ENCODE peak calls at places on chromosomes 13 and 19, in ten cellular contexts. One of them, this sample, is unnamed.

GRCh38 chr13:50731400-50731799 is 112.1 kb downstream of the DLEU7 start:
- DNase-seq in heart right ventricle: peak
- DNase-seq in GM04504: peak
- DNase-seq in M059J: peak
- DNase-seq in NCI-H510A: no peak
- DNase-seq in stimulated activated CD4-positive, alpha-beta T cell treated with anti-CD3 and anti-CD28 coated beads, Interleukin-2, amount 100 ng/mL, for 48 hours: no peak
- DNase-seq in GM04503: peak
- DNase-seq in Caco-2: no peak
- DNase-seq in NCI-H1105: peak
- DNase-seq in effector memory CD4-positive, alpha-beta T cell: no peak
- DNase-seq in this sample: no peak

GRCh38 chr19:9144920-9145319 is 4.7 kb downstream of the ZNF317 start:
- DNase-seq in NCI-H510A: no peak
- DNase-seq in heart right ventricle: no peak
- DNase-seq in NCI-H1105: no peak
- DNase-seq in GM04504: no peak
- DNase-seq in stimulated activated CD4-positive, alpha-beta T cell treated with anti-CD3 and anti-CD28 coated beads, Interleukin-2, amount 100 ng/mL, for 48 hours: no peak
- DNase-seq in M059J: peak
- DNase-seq in Caco-2: no peak
- DNase-seq in GM04503: no peak
- DNase-seq in effector memory CD4-positive, alpha-beta T cell: no peak
- DNase-seq in this sample: no peak

GRCh38 chr13:21060063-21060826 is 1.1 kb downstream of the LATS2 start:
- DNase-seq in NCI-H1105: no peak
- DNase-seq in effector memory CD4-positive, alpha-beta T cell: no peak
- DNase-seq in M059J: peak
- DNase-seq in GM04503: no peak
- DNase-seq in NCI-H510A: no peak
- DNase-seq in Caco-2: peak
- DNase-seq in GM04504: no peak
- DNase-seq in heart right ventricle: peak
- DNase-seq in stimulated activated CD4-positive, alpha-beta T cell treated with anti-CD3 and anti-CD28 coated beads, Interleukin-2, amount 100 ng/mL, for 48 hours: no peak
- DNase-seq in this sample: no peak

GRCh38 chr13:77751513-77752456 is 54.3 kb downstream of the SLAIN1 start:
- DNase-seq in heart right ventricle: peak
- DNase-seq in M059J: peak
- DNase-seq in GM04504: peak
- DNase-seq in GM04503: peak
- DNase-seq in stimulated activated CD4-positive, alpha-beta T cell treated with anti-CD3 and anti-CD28 coated beads, Interleukin-2, amount 100 ng/mL, for 48 hours: peak
- DNase-seq in Caco-2: no peak
- DNase-seq in NCI-H1105: peak
- DNase-seq in NCI-H510A: no peak
- DNase-seq in effector memory CD4-positive, alpha-beta T cell: no peak
- DNase-seq in this sample: peak

GRCh38 chr19:17091758-17092333 is 16.3 kb downstream of the MYO9B start:
- DNase-seq in NCI-H1105: no peak
- DNase-seq in M059J: no peak
- DNase-seq in Caco-2: no peak
- DNase-seq in heart right ventricle: no peak
- DNase-seq in stimulated activated CD4-positive, alpha-beta T cell treated with anti-CD3 and anti-CD28 coated beads, Interleukin-2, amount 100 ng/mL, for 48 hours: no peak
- DNase-seq in GM04504: no peak
- DNase-seq in NCI-H510A: no peak
- DNase-seq in effector memory CD4-positive, alpha-beta T cell: no peak
- DNase-seq in GM04503: no peak
- DNase-seq in this sample: no peak

GRCh38 chr13:21034602-21035190 is 26.7 kb downstream of the LATS2 start:
- DNase-seq in NCI-H510A: no peak
- DNase-seq in GM04504: no peak
- DNase-seq in stimulated activated CD4-positive, alpha-beta T cell treated with anti-CD3 and anti-CD28 coated beads, Interleukin-2, amount 100 ng/mL, for 48 hours: no peak
- DNase-seq in Caco-2: no peak
- DNase-seq in M059J: peak
- DNase-seq in effector memory CD4-positive, alpha-beta T cell: no peak
- DNase-seq in GM04503: no peak
- DNase-seq in NCI-H1105: no peak
- DNase-seq in heart right ventricle: peak
- DNase-seq in this sample: no peak

GRCh38 chr13:30355405-30355741 is 48.0 kb upstream of the KATNAL1 start:
- DNase-seq in Caco-2: no peak
- DNase-seq in NCI-H1105: no peak
- DNase-seq in NCI-H510A: no peak
- DNase-seq in heart right ventricle: no peak
- DNase-seq in effector memory CD4-positive, alpha-beta T cell: no peak
- DNase-seq in stimulated activated CD4-positive, alpha-beta T cell treated with anti-CD3 and anti-CD28 coated beads, Interleukin-2, amount 100 ng/mL, for 48 hours: no peak
- DNase-seq in GM04503: no peak
- DNase-seq in M059J: no peak
- DNase-seq in GM04504: no peak
- DNase-seq in this sample: no peak

GRCh38 chr13:113997845-113998751 is 24.2 kb upstream of the C13orf46 start:
- DNase-seq in GM04503: no peak
- DNase-seq in NCI-H1105: no peak
- DNase-seq in NCI-H510A: no peak
- DNase-seq in Caco-2: no peak
- DNase-seq in stimulated activated CD4-positive, alpha-beta T cell treated with anti-CD3 and anti-CD28 coated beads, Interleukin-2, amount 100 ng/mL, for 48 hours: no peak
- DNase-seq in heart right ventricle: peak
- DNase-seq in M059J: no peak
- DNase-seq in GM04504: peak
- DNase-seq in effector memory CD4-positive, alpha-beta T cell: no peak
- DNase-seq in this sample: no peak

GRCh38 chr13:87166348-87166747 is 504.8 kb upstream of the SLITRK5 start:
- DNase-seq in GM04504: no peak
- DNase-seq in M059J: no peak
- DNase-seq in Caco-2: no peak
- DNase-seq in stimulated activated CD4-positive, alpha-beta T cell treated with anti-CD3 and anti-CD28 coated beads, Interleukin-2, amount 100 ng/mL, for 48 hours: no peak
- DNase-seq in heart right ventricle: no peak
- DNase-seq in NCI-H510A: no peak
- DNase-seq in effector memory CD4-positive, alpha-beta T cell: no peak
- DNase-seq in NCI-H1105: no peak
- DNase-seq in GM04503: no peak
- DNase-seq in this sample: no peak

GRCh38 chr19:7083076-7083956 is 13.8 kb downstream of the ZNF557 start:
- DNase-seq in Caco-2: no peak
- DNase-seq in NCI-H510A: no peak
- DNase-seq in effector memory CD4-positive, alpha-beta T cell: no peak
- DNase-seq in GM04504: no peak
- DNase-seq in heart right ventricle: no peak
- DNase-seq in GM04503: no peak
- DNase-seq in NCI-H1105: no peak
- DNase-seq in M059J: peak
- DNase-seq in stimulated activated CD4-positive, alpha-beta T cell treated with anti-CD3 and anti-CD28 coated beads, Interleukin-2, amount 100 ng/mL, for 48 hours: no peak
- DNase-seq in this sample: no peak

GRCh38 chr19:1690570-1691307 is 38.3 kb upstream of the TCF3 start:
- DNase-seq in NCI-H1105: peak
- DNase-seq in GM04503: no peak
- DNase-seq in NCI-H510A: no peak
- DNase-seq in M059J: no peak
- DNase-seq in Caco-2: peak
- DNase-seq in GM04504: no peak
- DNase-seq in heart right ventricle: no peak
- DNase-seq in effector memory CD4-positive, alpha-beta T cell: peak
- DNase-seq in stimulated activated CD4-positive, alpha-beta T cell treated with anti-CD3 and anti-CD28 coated beads, Interleukin-2, amount 100 ng/mL, for 48 hours: peak
- DNase-seq in this sample: no peak

GRCh38 chr13:94154362-94154761 is 325.1 kb downstream of the DCT start:
- DNase-seq in M059J: peak
- DNase-seq in heart right ventricle: no peak
- DNase-seq in GM04504: peak
- DNase-seq in effector memory CD4-positive, alpha-beta T cell: no peak
- DNase-seq in Caco-2: no peak
- DNase-seq in stimulated activated CD4-positive, alpha-beta T cell treated with anti-CD3 and anti-CD28 coated beads, Interleukin-2, amount 100 ng/mL, for 48 hours: no peak
- DNase-seq in GM04503: peak
- DNase-seq in NCI-H1105: no peak
- DNase-seq in NCI-H510A: no peak
- DNase-seq in this sample: no peak

GRCh38 chr19:41850381-41850780 is 5.5 kb downstream of the DMRTC2 start:
- DNase-seq in GM04504: no peak
- DNase-seq in GM04503: no peak
- DNase-seq in Caco-2: no peak
- DNase-seq in heart right ventricle: no peak
- DNase-seq in M059J: no peak
- DNase-seq in stimulated activated CD4-positive, alpha-beta T cell treated with anti-CD3 and anti-CD28 coated beads, Interleukin-2, amount 100 ng/mL, for 48 hours: no peak
- DNase-seq in NCI-H510A: no peak
- DNase-seq in effector memory CD4-positive, alpha-beta T cell: no peak
- DNase-seq in NCI-H1105: no peak
- DNase-seq in this sample: no peak

GRCh38 chr13:47038196-47038595 is 141.3 kb upstream of the HTR2A start:
- DNase-seq in GM04504: no peak
- DNase-seq in M059J: peak
- DNase-seq in NCI-H1105: no peak
- DNase-seq in NCI-H510A: no peak
- DNase-seq in Caco-2: no peak
- DNase-seq in stimulated activated CD4-positive, alpha-beta T cell treated with anti-CD3 and anti-CD28 coated beads, Interleukin-2, amount 100 ng/mL, for 48 hours: no peak
- DNase-seq in effector memory CD4-positive, alpha-beta T cell: no peak
- DNase-seq in heart right ventricle: no peak
- DNase-seq in GM04503: no peak
- DNase-seq in this sample: no peak

GRCh38 chr13:87295636-87296035 is 375.5 kb upstream of the SLITRK5 start:
- DNase-seq in heart right ventricle: no peak
- DNase-seq in GM04504: no peak
- DNase-seq in stimulated activated CD4-positive, alpha-beta T cell treated with anti-CD3 and anti-CD28 coated beads, Interleukin-2, amount 100 ng/mL, for 48 hours: no peak
- DNase-seq in effector memory CD4-positive, alpha-beta T cell: no peak
- DNase-seq in M059J: no peak
- DNase-seq in NCI-H510A: no peak
- DNase-seq in NCI-H1105: no peak
- DNase-seq in GM04503: no peak
- DNase-seq in Caco-2: no peak
- DNase-seq in this sample: no peak

GRCh38 chr19:32222594-32222993 is 122.8 kb upstream of the ZNF507 start:
- DNase-seq in Caco-2: no peak
- DNase-seq in heart right ventricle: no peak
- DNase-seq in stimulated activated CD4-positive, alpha-beta T cell treated with anti-CD3 and anti-CD28 coated beads, Interleukin-2, amount 100 ng/mL, for 48 hours: no peak
- DNase-seq in NCI-H1105: no peak
- DNase-seq in GM04503: no peak
- DNase-seq in GM04504: no peak
- DNase-seq in M059J: no peak
- DNase-seq in effector memory CD4-positive, alpha-beta T cell: no peak
- DNase-seq in NCI-H510A: no peak
- DNase-seq in this sample: no peak

GRCh38 chr19:40596608-40597328 is 4.4 kb upstream of the LTBP4 start:
- DNase-seq in effector memory CD4-positive, alpha-beta T cell: no peak
- DNase-seq in NCI-H510A: no peak
- DNase-seq in M059J: peak
- DNase-seq in GM04504: no peak
- DNase-seq in NCI-H1105: no peak
- DNase-seq in stimulated activated CD4-positive, alpha-beta T cell treated with anti-CD3 and anti-CD28 coated beads, Interleukin-2, amount 100 ng/mL, for 48 hours: no peak
- DNase-seq in GM04503: no peak
- DNase-seq in heart right ventricle: peak
- DNase-seq in Caco-2: peak
- DNase-seq in this sample: no peak

GRCh38 chr19:16588089-16588823 is 16.0 kb upstream of the SLC35E1 start:
- DNase-seq in heart right ventricle: no peak
- DNase-seq in Caco-2: no peak
- DNase-seq in effector memory CD4-positive, alpha-beta T cell: peak
- DNase-seq in M059J: no peak
- DNase-seq in NCI-H1105: no peak
- DNase-seq in GM04503: no peak
- DNase-seq in stimulated activated CD4-positive, alpha-beta T cell treated with anti-CD3 and anti-CD28 coated beads, Interleukin-2, amount 100 ng/mL, for 48 hours: peak
- DNase-seq in GM04504: no peak
- DNase-seq in NCI-H510A: peak
- DNase-seq in this sample: peak

GRCh38 chr19:5749505-5749904 is 29.1 kb downstream of the CATSPERD start:
- DNase-seq in effector memory CD4-positive, alpha-beta T cell: no peak
- DNase-seq in GM04504: no peak
- DNase-seq in Caco-2: no peak
- DNase-seq in heart right ventricle: no peak
- DNase-seq in M059J: no peak
- DNase-seq in stimulated activated CD4-positive, alpha-beta T cell treated with anti-CD3 and anti-CD28 coated beads, Interleukin-2, amount 100 ng/mL, for 48 hours: no peak
- DNase-seq in GM04503: no peak
- DNase-seq in NCI-H510A: no peak
- DNase-seq in NCI-H1105: no peak
- DNase-seq in this sample: no peak

GRCh38 chr13:21668665-21669599 is 1.9 kb upstream of the FGF9 start:
- DNase-seq in heart right ventricle: no peak
- DNase-seq in GM04504: no peak
- DNase-seq in stimulated activated CD4-positive, alpha-beta T cell treated with anti-CD3 and anti-CD28 coated beads, Interleukin-2, amount 100 ng/mL, for 48 hours: no peak
- DNase-seq in NCI-H510A: no peak
- DNase-seq in effector memory CD4-positive, alpha-beta T cell: peak
- DNase-seq in GM04503: no peak
- DNase-seq in Caco-2: no peak
- DNase-seq in NCI-H1105: no peak
- DNase-seq in M059J: no peak
- DNase-seq in this sample: peak

GRCh38 chr19:3073159-3073563 is 10.9 kb upstream of the TLE5 start:
- DNase-seq in effector memory CD4-positive, alpha-beta T cell: no peak
- DNase-seq in stimulated activated CD4-positive, alpha-beta T cell treated with anti-CD3 and anti-CD28 coated beads, Interleukin-2, amount 100 ng/mL, for 48 hours: no peak
- DNase-seq in heart right ventricle: no peak
- DNase-seq in NCI-H1105: peak
- DNase-seq in Caco-2: peak
- DNase-seq in NCI-H510A: peak
- DNase-seq in M059J: peak
- DNase-seq in GM04503: peak
- DNase-seq in GM04504: peak
- DNase-seq in this sample: peak

GRCh38 chr13:63609574-63609973 is 2193.9 kb upstream of the PCDH20 start:
- DNase-seq in GM04503: no peak
- DNase-seq in M059J: no peak
- DNase-seq in NCI-H1105: no peak
- DNase-seq in GM04504: no peak
- DNase-seq in NCI-H510A: no peak
- DNase-seq in effector memory CD4-positive, alpha-beta T cell: no peak
- DNase-seq in Caco-2: no peak
- DNase-seq in stimulated activated CD4-positive, alpha-beta T cell treated with anti-CD3 and anti-CD28 coated beads, Interleukin-2, amount 100 ng/mL, for 48 hours: no peak
- DNase-seq in heart right ventricle: no peak
- DNase-seq in this sample: no peak

GRCh38 chr13:33531484-33531883 is 245.9 kb upstream of the STARD13 start:
- DNase-seq in GM04504: no peak
- DNase-seq in effector memory CD4-positive, alpha-beta T cell: no peak
- DNase-seq in NCI-H1105: no peak
- DNase-seq in Caco-2: no peak
- DNase-seq in NCI-H510A: no peak
- DNase-seq in M059J: no peak
- DNase-seq in GM04503: no peak
- DNase-seq in heart right ventricle: no peak
- DNase-seq in stimulated activated CD4-positive, alpha-beta T cell treated with anti-CD3 and anti-CD28 coated beads, Interleukin-2, amount 100 ng/mL, for 48 hours: no peak
- DNase-seq in this sample: no peak

GRCh38 chr19:47573076-47574026 is at the start of gene ZNF541:
- DNase-seq in stimulated activated CD4-positive, alpha-beta T cell treated with anti-CD3 and anti-CD28 coated beads, Interleukin-2, amount 100 ng/mL, for 48 hours: peak
- DNase-seq in NCI-H1105: no peak
- DNase-seq in GM04504: no peak
- DNase-seq in effector memory CD4-positive, alpha-beta T cell: peak
- DNase-seq in heart right ventricle: peak
- DNase-seq in NCI-H510A: no peak
- DNase-seq in GM04503: no peak
- DNase-seq in Caco-2: no peak
- DNase-seq in M059J: no peak
- DNase-seq in this sample: no peak

GRCh38 chr13:36332986-36333385 is 13.2 kb downstream of the SPART start:
- DNase-seq in stimulated activated CD4-positive, alpha-beta T cell treated with anti-CD3 and anti-CD28 coated beads, Interleukin-2, amount 100 ng/mL, for 48 hours: no peak
- DNase-seq in Caco-2: no peak
- DNase-seq in M059J: peak
- DNase-seq in NCI-H1105: no peak
- DNase-seq in GM04504: no peak
- DNase-seq in GM04503: no peak
- DNase-seq in NCI-H510A: no peak
- DNase-seq in heart right ventricle: no peak
- DNase-seq in effector memory CD4-positive, alpha-beta T cell: no peak
- DNase-seq in this sample: no peak